ENCODE peak calls at places on chromosomes 2 and 18, in six cellular contexts. E is upper lobe of left lung, V is GM04503, K is AG08396, L is NCI-H1105, F is NCI-H2081 treated with DMSO at 0.1 percent for 48 hours. Z is an unnamed sample.

GRCh38 chr18:67935638-67936037 is 419.1 kb upstream of the DSEL start:
- DNase-seq in E (no peak), V (no peak), K (no peak), L (no peak), F (no peak), Z (no peak)

GRCh38 chr2:216774620-216775019 is 79.3 kb upstream of the IGFBP5 start:
- DNase-seq in E (no peak), V (peak), K (peak), L (no peak), F (no peak), Z (no peak)

GRCh38 chr18:37156330-37156942 is 327.5 kb downstream of the KIAA1328 start:
- DNase-seq in E (no peak), V (no peak), K (no peak), L (no peak), F (no peak), Z (no peak)

GRCh38 chr2:66532972-66533868 is 98.3 kb downstream of the MEIS1 start:
- DNase-seq in E (no peak), V (no peak), K (no peak), L (no peak), F (no peak), Z (no peak)

GRCh38 chr2:180743412-180743811 is 237.0 kb upstream of the UBE2E3 start:
- DNase-seq in E (no peak), V (no peak), K (no peak), L (no peak), F (no peak), Z (no peak)

GRCh38 chr2:164061129-164061746 is 325.4 kb upstream of the FIGN start:
- DNase-seq in E (no peak), V (no peak), K (peak), L (no peak), F (no peak), Z (peak)

GRCh38 chr2:19630921-19631320 is 270.9 kb downstream of the TTC32 start:
- DNase-seq in E (no peak), V (no peak), K (no peak), L (no peak), F (no peak), Z (no peak)

GRCh38 chr2:75558786-75559428 is 1.8 kb downstream of the EVA1A start:
- DNase-seq in E (no peak), V (no peak), K (no peak), L (no peak), F (no peak), Z (no peak)

GRCh38 chr2:24885221-24886113 is 34.6 kb downstream of the ADCY3 start:
- DNase-seq in E (no peak), V (no peak), K (no peak), L (no peak), F (no peak), Z (no peak)

GRCh38 chr2:158746488-158746887 is 48.6 kb upstream of the DAPL1 start:
- DNase-seq in E (no peak), V (no peak), K (no peak), L (no peak), F (no peak), Z (no peak)

GRCh38 chr2:224432003-224432574 is 30.2 kb upstream of the FAM124B start:
- DNase-seq in E (no peak), V (no peak), K (no peak), L (no peak), F (no peak), Z (no peak)

GRCh38 chr2:219697811-219698683 is 70.6 kb downstream of the SLC4A3 start:
- DNase-seq in E (no peak), V (no peak), K (no peak), L (no peak), F (no peak), Z (no peak)

GRCh38 chr2:166373951-166374350 is 1.8 kb downstream of the SCN9A start:
- DNase-seq in E (no peak), V (no peak), K (peak), L (peak), F (no peak), Z (no peak)

GRCh38 chr2:196653843-196654242 is 14.3 kb downstream of the CCDC150 start:
- DNase-seq in E (no peak), V (no peak), K (no peak), L (no peak), F (no peak), Z (no peak)

GRCh38 chr2:215680605-215681598 is 245.0 kb upstream of the FN1 start:
- DNase-seq in E (no peak), V (peak), K (peak), L (no peak), F (no peak), Z (no peak)

GRCh38 chr18:48709371-48709770 is 170.5 kb downstream of the CTIF start:
- DNase-seq in E (no peak), V (no peak), K (no peak), L (no peak), F (no peak), Z (no peak)

GRCh38 chr18:2325308-2325849 is 245.9 kb downstream of the METTL4 start:
- DNase-seq in E (no peak), V (no peak), K (no peak), L (no peak), F (no peak), Z (no peak)

GRCh38 chr2:198127627-198128026 is 323.2 kb downstream of the PLCL1 start:
- DNase-seq in E (no peak), V (no peak), K (peak), L (peak), F (peak), Z (peak)